ENCODE peak calls at places on chromosomes 4 and X, in ten cellular contexts. E, M, U, I, F, Y, N, Z, Q and P are unnamed samples.

GRCh38 chr4:25702848-25703247 is 47.2 kb downstream of the SLC34A2 start:
- ATAC-seq in E (no peak), M (no peak), U (no peak), I (no peak), F (no peak), Y (no peak), N (no peak), Z (no peak), Q (no peak), P (no peak)

GRCh38 chr4:124199185-124199584 is 513.3 kb downstream of the ANKRD50 start:
- ATAC-seq in E (no peak), M (no peak), U (no peak), I (no peak), F (no peak), Y (no peak), N (no peak), Z (no peak), Q (no peak), P (no peak)

GRCh38 chrX:46665232-46666162 is 91.9 kb downstream of the CHST7 start:
- ATAC-seq in E (no peak), M (peak), U (no peak), I (peak), F (peak), Y (no peak), N (no peak), Z (peak), Q (no peak), P (no peak)

GRCh38 chr4:184534511-184535391 is 60.4 kb upstream of the IRF2 start:
- ATAC-seq in E (peak), M (no peak), U (peak), I (peak), F (peak), Y (no peak), N (peak), Z (no peak), Q (peak), P (peak)

GRCh38 chr4:85829276-85830051 is 354.5 kb downstream of the ARHGAP24 start:
- ATAC-seq in E (no peak), M (peak), U (no peak), I (no peak), F (no peak), Y (peak), N (no peak), Z (peak), Q (no peak), P (no peak)

GRCh38 chrX:19987856-19988255 is 3.0 kb downstream of the BCLAF3 start:
- ATAC-seq in E (no peak), M (no peak), U (no peak), I (no peak), F (no peak), Y (no peak), N (no peak), Z (no peak), Q (no peak), P (no peak)

GRCh38 chr4:39627413-39627812 is 11.3 kb downstream of the SMIM14 start:
- ATAC-seq in E (no peak), M (no peak), U (no peak), I (no peak), F (no peak), Y (no peak), N (no peak), Z (no peak), Q (no peak), P (no peak)

GRCh38 chr4:150789864-150790263 is 207.9 kb downstream of the MAB21L2 start:
- ATAC-seq in E (no peak), M (no peak), U (no peak), I (no peak), F (no peak), Y (no peak), N (no peak), Z (no peak), Q (no peak), P (no peak)

GRCh38 chr4:120066182-120066524 is 495 bp downstream of the MAD2L1 start:
- ATAC-seq in E (no peak), M (no peak), U (no peak), I (peak), F (peak), Y (no peak), N (no peak), Z (peak), Q (peak), P (no peak)

GRCh38 chr4:78149737-78150136 is 92.6 kb downstream of the FRAS1 start:
- ATAC-seq in E (no peak), M (no peak), U (no peak), I (no peak), F (no peak), Y (peak), N (no peak), Z (no peak), Q (no peak), P (no peak)

GRCh38 chr4:145639281-145639680 is 20.1 kb downstream of the MMAA start:
- ATAC-seq in E (no peak), M (no peak), U (no peak), I (no peak), F (no peak), Y (no peak), N (no peak), Z (no peak), Q (no peak), P (no peak)

GRCh38 chr4:184392321-184392720 is 82.0 kb downstream of the IRF2 start:
- ATAC-seq in E (no peak), M (no peak), U (no peak), I (no peak), F (no peak), Y (no peak), N (no peak), Z (no peak), Q (no peak), P (no peak)

GRCh38 chrX:132077414-132077813 is 50.4 kb downstream of the FRMD7 start:
- ATAC-seq in E (no peak), M (no peak), U (no peak), I (no peak), F (no peak), Y (no peak), N (no peak), Z (no peak), Q (no peak), P (no peak)

GRCh38 chr4:87912164-87913004 is 63.1 kb upstream of the SPP1 start:
- ATAC-seq in E (peak), M (no peak), U (no peak), I (peak), F (no peak), Y (peak), N (no peak), Z (no peak), Q (no peak), P (no peak)

GRCh38 chrX:70901465-70901864 is 7.0 kb downstream of the TEX11 start:
- ATAC-seq in E (no peak), M (no peak), U (no peak), I (no peak), F (no peak), Y (no peak), N (no peak), Z (no peak), Q (no peak), P (no peak)

GRCh38 chr4:26148925-26149324 is 171.9 kb upstream of the RBPJ start:
- ATAC-seq in E (no peak), M (no peak), U (no peak), I (no peak), F (no peak), Y (no peak), N (no peak), Z (no peak), Q (no peak), P (no peak)

GRCh38 chrX:155959018-155959587 is 38.4 kb upstream of the IL9R start:
- ATAC-seq in E (no peak), M (no peak), U (no peak), I (no peak), F (no peak), Y (no peak), N (no peak), Z (no peak), Q (no peak), P (no peak)